ENCODE peak calls at places on chromosome 4, in five cellular contexts. M is RWPE1; K is kidney epithelial cell; R is pancreas; Y is CD4-positive, alpha-beta T cell. Z is an unnamed sample.
A peak's percentile ranks its signal among the peaks of the same experiment; 100 is the strongest.

GRCh38 chr4:80079255-80079923 is 6.4 kb upstream of the ANTXR2 start:
- DNase-seq in M (no peak), K (no peak), R (no peak), Y (no peak), Z (no peak)

GRCh38 chr4:48139688-48140087 is 5.6 kb upstream of the TXK start:
- DNase-seq in M (no peak), K (no peak), R (no peak), Y (peak; percentile 47), Z (no peak)

GRCh38 chr4:62644372-62644771 is 1444.2 kb downstream of the ADGRL3 start:
- DNase-seq in M (peak; percentile 4), K (no peak), R (no peak), Y (no peak), Z (no peak)

GRCh38 chr4:13386405-13387107 is 97.6 kb downstream of the RAB28 start:
- DNase-seq in M (no peak), K (no peak), R (no peak), Y (no peak), Z (no peak)

GRCh38 chr4:184306949-184307348 is 89.3 kb upstream of the ENPP6 start:
- DNase-seq in M (no peak), K (no peak), R (no peak), Y (no peak), Z (no peak)

GRCh38 chr4:143763587-143763986 is 63.1 kb upstream of the FREM3 start:
- DNase-seq in M (no peak), K (no peak), R (no peak), Y (no peak), Z (no peak)

GRCh38 chr4:185039508-185040273 is 21.4 kb downstream of the HELT start:
- DNase-seq in M (peak; percentile 70), K (peak; percentile 18), R (peak; percentile 31), Y (peak; percentile 6), Z (no peak)

GRCh38 chr4:183284965-183285364 is 35.1 kb downstream of the CLDN22 start:
- DNase-seq in M (no peak), K (no peak), R (no peak), Y (no peak), Z (no peak)

GRCh38 chr4:42293967-42294822 is 103.1 kb upstream of the SHISA3 start:
- DNase-seq in M (no peak), K (no peak), R (no peak), Y (no peak), Z (no peak)

GRCh38 chr4:76457885-76458284 is 22.9 kb downstream of the SHROOM3 start:
- DNase-seq in M (peak; percentile 34), K (no peak), R (no peak), Y (no peak), Z (no peak)

GRCh38 chr4:94408549-94409374 is 43.0 kb upstream of the PDLIM5 start:
- DNase-seq in M (no peak), K (no peak), R (no peak), Y (no peak), Z (no peak)

GRCh38 chr4:180695851-180696250 is 1547.4 kb upstream of the TENM3 start:
- DNase-seq in M (no peak), K (peak; percentile 77), R (no peak), Y (no peak), Z (no peak)

GRCh38 chr4:146654976-146655761 is 16.5 kb downstream of the POU4F2 start:
- DNase-seq in M (no peak), K (no peak), R (no peak), Y (no peak), Z (no peak)

GRCh38 chr4:14877246-14878220 is 124.7 kb upstream of the CPEB2 start:
- DNase-seq in M (no peak), K (no peak), R (no peak), Y (no peak), Z (no peak)

GRCh38 chr4:139227729-139228404 is 50.8 kb upstream of the ELF2 start:
- DNase-seq in M (no peak), K (no peak), R (no peak), Y (no peak), Z (no peak)

GRCh38 chr4:168781884-168782283 is 228.2 kb downstream of the CBR4 start:
- DNase-seq in M (no peak), K (no peak), R (no peak), Y (no peak), Z (no peak)

GRCh38 chr4:147590249-147590920 is 26.8 kb upstream of the TMEM184C start:
- DNase-seq in M (peak; percentile 52), K (no peak), R (peak; percentile 6), Y (peak; percentile 13), Z (no peak)

GRCh38 chr4:181569553-181569952 is 673.6 kb upstream of the TENM3 start:
- DNase-seq in M (peak; percentile 68), K (no peak), R (no peak), Y (no peak), Z (no peak)

GRCh38 chr4:154018659-154019058 is 229.8 kb upstream of the SFRP2 start:
- DNase-seq in M (no peak), K (no peak), R (no peak), Y (peak; percentile 6), Z (no peak)

GRCh38 chr4:180296036-180296599 is 1947.1 kb upstream of the TENM3 start:
- DNase-seq in M (no peak), K (no peak), R (no peak), Y (no peak), Z (no peak)

GRCh38 chr4:57098945-57099344 is 11.2 kb downstream of the IGFBP7 start:
- DNase-seq in M (no peak), K (no peak), R (no peak), Y (no peak), Z (no peak)

GRCh38 chr4:163127621-163128020 is 39.1 kb downstream of the NAF1 start:
- DNase-seq in M (no peak), K (no peak), R (no peak), Y (no peak), Z (no peak)

GRCh38 chr4:110625593-110626292 is 2.9 kb upstream of the PITX2 start:
- DNase-seq in M (no peak), K (no peak), R (no peak), Y (no peak), Z (no peak)

GRCh38 chr4:173346074-173346473 is 11.9 kb upstream of the HMGB2 start:
- DNase-seq in M (peak; percentile 13), K (no peak), R (no peak), Y (no peak), Z (no peak)

GRCh38 chr4:15990570-15991285 is 27.8 kb upstream of the FGFBP2 start:
- DNase-seq in M (no peak), K (no peak), R (no peak), Y (no peak), Z (no peak)

GRCh38 chr4:131054489-131055019 is 1958.6 kb downstream of the C4orf33 start:
- DNase-seq in M (no peak), K (no peak), R (no peak), Y (no peak), Z (no peak)

GRCh38 chr4:56197387-56197786 is 189.9 kb downstream of the AASDH start:
- DNase-seq in M (no peak), K (no peak), R (no peak), Y (no peak), Z (no peak)

GRCh38 chr4:10011885-10012284 is 9.4 kb downstream of the SLC2A9 start:
- DNase-seq in M (no peak), K (no peak), R (no peak), Y (no peak), Z (no peak)
- TF ChIP-seq CTCF in M (no peak), K (no peak), R (no peak), Y (no peak), Z (no peak)

GRCh38 chr4:102625232-102625930 is 124.2 kb downstream of the NFKB1 start:
- DNase-seq in M (no peak), K (no peak), R (no peak), Y (peak; percentile 57), Z (no peak)

GRCh38 chr4:102627831-102628523 is 126.8 kb downstream of the NFKB1 start:
- DNase-seq in M (peak; percentile 92), K (peak; percentile 45), R (no peak), Y (no peak), Z (no peak)

GRCh38 chr4:102620697-102621497 is 119.7 kb downstream of the NFKB1 start:
- DNase-seq in M (peak; percentile 69), K (peak; percentile 69), R (peak; percentile 68), Y (no peak), Z (no peak)

GRCh38 chr4:102623622-102624021 is 122.5 kb downstream of the NFKB1 start:
- DNase-seq in M (no peak), K (no peak), R (no peak), Y (no peak), Z (no peak)
- TF ChIP-seq CTCF in M (no peak), K (peak; percentile 40), R (no peak), Y (no peak), Z (peak; percentile 72)

GRCh38 chr4:140744421-140744820 is 11.8 kb downstream of the TBC1D9 start:
- DNase-seq in M (no peak), K (no peak), R (no peak), Y (no peak), Z (no peak)

GRCh38 chr4:140742838-140743193 is 13.4 kb downstream of the TBC1D9 start:
- DNase-seq in M (no peak), K (no peak), R (no peak), Y (no peak), Z (no peak)

GRCh38 chr4:140740906-140741670 is 15.1 kb downstream of the TBC1D9 start:
- DNase-seq in M (no peak), K (no peak), R (no peak), Y (no peak), Z (no peak)

GRCh38 chr4:140740422-140740821 is 15.8 kb downstream of the TBC1D9 start:
- DNase-seq in M (no peak), K (no peak), R (no peak), Y (no peak), Z (no peak)

DNA sequence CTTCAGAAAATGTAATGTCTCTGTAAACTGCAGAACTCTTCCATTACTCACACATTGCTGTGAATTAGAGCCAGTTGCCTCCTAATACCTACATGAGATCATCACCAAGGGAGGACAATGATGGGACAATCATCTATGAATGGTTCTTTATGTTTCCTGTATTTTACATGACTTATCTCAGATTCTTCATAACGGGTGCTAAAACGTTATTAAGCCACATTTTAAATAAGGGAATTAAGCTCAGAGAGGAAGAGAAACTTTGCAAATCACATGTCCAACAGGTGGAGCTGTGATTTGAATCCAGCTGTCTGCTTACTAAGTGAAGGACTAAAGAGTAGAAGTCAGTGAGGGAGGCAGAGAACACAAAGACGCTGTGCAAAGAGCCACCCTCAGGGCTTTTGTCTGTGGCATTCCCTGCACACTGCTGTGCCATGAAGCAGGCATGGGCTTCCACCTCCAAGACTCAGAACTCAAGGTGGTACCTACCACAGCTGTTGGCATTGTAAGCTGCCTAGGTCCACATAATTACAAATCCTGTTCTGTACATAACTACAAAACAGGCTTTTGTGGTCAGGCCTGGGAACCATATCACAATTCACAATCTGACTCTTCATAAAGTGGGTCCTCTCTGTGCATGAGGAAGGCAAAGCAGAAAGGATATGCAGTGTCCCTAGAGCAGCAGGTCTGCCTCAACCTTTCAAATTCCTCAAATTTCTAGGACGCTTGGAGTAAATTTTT is 12.8 kb downstream of the TBC1D9 start:
- DNase-seq in M (no peak), K (no peak), R (no peak), Y (no peak), Z (no peak)
- TF ChIP-seq CTCF in M (no peak), K (peak; percentile 35), R (no peak), Y (no peak), Z (peak; percentile 66)

DNA sequence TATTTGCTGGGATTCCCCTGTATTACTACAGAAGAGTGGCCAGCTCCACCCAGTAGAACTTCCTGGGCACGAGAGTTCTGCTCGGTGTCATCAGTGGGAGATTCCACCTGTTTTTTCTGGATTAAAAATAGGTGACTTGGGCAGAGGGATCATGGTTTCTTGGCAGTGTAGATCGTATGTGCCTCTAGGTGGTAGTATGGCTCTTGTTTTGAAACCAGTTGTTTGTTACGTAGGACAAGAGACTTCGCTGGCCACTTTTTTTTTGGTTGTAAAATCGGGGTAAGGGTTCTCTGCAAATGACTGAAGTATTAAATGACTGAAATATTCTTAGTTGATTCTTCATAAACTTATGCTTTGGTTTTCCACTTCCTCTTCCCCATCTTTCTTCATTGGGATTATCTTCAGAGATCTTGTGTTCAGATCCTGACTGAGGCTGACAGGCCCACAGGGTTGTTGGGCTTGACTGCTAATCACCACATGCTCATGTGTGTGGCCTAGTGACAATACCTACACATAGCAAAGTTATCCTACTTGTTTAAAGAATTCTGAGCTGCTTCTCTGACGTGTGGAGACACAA is 43.8 kb upstream of the WDR1 start:
- DNase-seq in M (no peak), K (no peak), R (no peak), Y (no peak), Z (no peak)
- TF ChIP-seq CTCF in M (no peak), K (peak; percentile 3), R (no peak), Y (no peak), Z (peak; percentile 71)

Z was measured in chondrocyte.